ENCODE peak calls at places on chromosomes 11 and 22, in eight cellular contexts. Y, X, M, S, Q, W, N and P are unnamed samples.

GRCh38 chr11:77127969-77128691 is at the start of gene MYO7A:
- DNase-seq in Y (peak; percentile 90), X (no peak), M (no peak), S (no peak), Q (no peak), W (peak; percentile 33), N (no peak), P (peak; percentile 98)

GRCh38 chr22:27980424-27981148 is 61.5 kb upstream of the PITPNB start:
- DNase-seq in Y (no peak), X (no peak), M (no peak), S (no peak), Q (no peak), W (no peak), N (no peak), P (peak; percentile 13)

GRCh38 chr11:35934981-35935380 is 8.9 kb upstream of the LDLRAD3 start:
- DNase-seq in Y (no peak), X (no peak), M (no peak), S (no peak), Q (no peak), W (no peak), N (no peak), P (no peak)

GRCh38 chr11:3775761-3776406 is 21.5 kb downstream of the NUP98 start:
- DNase-seq in Y (no peak), X (no peak), M (peak; percentile 39), S (no peak), Q (no peak), W (no peak), N (no peak), P (no peak)

GRCh38 chr11:18229501-18229900 is 7.1 kb downstream of the SAA4 start:
- DNase-seq in Y (no peak), X (no peak), M (no peak), S (no peak), Q (no peak), W (no peak), N (no peak), P (no peak)

GRCh38 chr11:1755344-1756023 is 5.1 kb upstream of the IFITM10 start:
- DNase-seq in Y (peak; percentile 48), X (no peak), M (no peak), S (no peak), Q (no peak), W (no peak), N (no peak), P (no peak)

GRCh38 chr22:33746501-33746928 is 173.8 kb downstream of the LARGE1 start:
- DNase-seq in Y (no peak), X (no peak), M (no peak), S (no peak), Q (peak; percentile 29), W (no peak), N (no peak), P (no peak)

GRCh38 chr11:111541209-111542061 is 915 bp downstream of the LAYN start:
- DNase-seq in Y (peak; percentile 58), X (no peak), M (peak; percentile 66), S (no peak), Q (no peak), W (peak; percentile 40), N (peak; percentile 50), P (peak; percentile 36)

GRCh38 chr11:118789501-118790356 is 1.2 kb downstream of the DDX6 start:
- DNase-seq in Y (no peak), X (no peak), M (peak; percentile 34), S (no peak), Q (peak; percentile 12), W (peak; percentile 1), N (no peak), P (peak; percentile 36)

GRCh38 chr22:26573026-26573662 is 16.8 kb downstream of the TPST2 start:
- DNase-seq in Y (no peak), X (peak; percentile 89), M (peak; percentile 32), S (no peak), Q (no peak), W (no peak), N (no peak), P (peak; percentile 9)

GRCh38 chr11:69055598-69056516 is 7.1 kb downstream of the TPCN2 start:
- DNase-seq in Y (no peak), X (peak; percentile 85), M (no peak), S (no peak), Q (no peak), W (no peak), N (peak; percentile 27), P (no peak)

GRCh38 chr11:116517077-116517476 is 255.7 kb downstream of the BUD13 start:
- DNase-seq in Y (no peak), X (no peak), M (no peak), S (no peak), Q (no peak), W (no peak), N (no peak), P (no peak)

GRCh38 chr11:108559340-108559739 is 34.2 kb downstream of the EXPH5 start:
- DNase-seq in Y (no peak), X (no peak), M (peak; percentile 27), S (no peak), Q (no peak), W (no peak), N (no peak), P (no peak)

GRCh38 chr11:70331901-70332300 is 61.4 kb downstream of the PPFIA1 start:
- DNase-seq in Y (no peak), X (no peak), M (no peak), S (no peak), Q (no peak), W (no peak), N (no peak), P (no peak)

GRCh38 chr22:29871684-29872083 is 11.3 kb upstream of the MTMR3 start:
- DNase-seq in Y (no peak), X (no peak), M (no peak), S (peak; percentile 60), Q (no peak), W (no peak), N (no peak), P (no peak)

GRCh38 chr11:47349521-47350095 is 2.9 kb downstream of the MYBPC3 start:
- DNase-seq in Y (no peak), X (no peak), M (no peak), S (no peak), Q (no peak), W (no peak), N (no peak), P (no peak)

GRCh38 chr22:45537734-45538181 is 35.1 kb downstream of the FBLN1 start:
- DNase-seq in Y (no peak), X (no peak), M (peak; percentile 88), S (no peak), Q (no peak), W (peak; percentile 66), N (peak; percentile 93), P (no peak)

GRCh38 chr11:69909561-69910518 is 90.6 kb upstream of the FGF3 start:
- DNase-seq in Y (peak; percentile 69), X (peak; percentile 26), M (no peak), S (no peak), Q (no peak), W (no peak), N (no peak), P (peak; percentile 57)

GRCh38 chr11:113176971-113177370 is 137.4 kb upstream of the TTC12 start:
- DNase-seq in Y (no peak), X (no peak), M (peak; percentile 77), S (no peak), Q (no peak), W (peak; percentile 64), N (no peak), P (no peak)

GRCh38 chr11:113178671-113179070 is 135.7 kb upstream of the TTC12 start:
- DNase-seq in Y (no peak), X (no peak), M (no peak), S (no peak), Q (no peak), W (no peak), N (no peak), P (no peak)

GRCh38 chr11:113179181-113179701 is 135.1 kb upstream of the TTC12 start:
- DNase-seq in Y (no peak), X (no peak), M (no peak), S (no peak), Q (no peak), W (no peak), N (no peak), P (no peak)

GRCh38 chr11:113176561-113176960 is 137.8 kb upstream of the TTC12 start:
- DNase-seq in Y (no peak), X (no peak), M (peak; percentile 63), S (no peak), Q (no peak), W (no peak), N (no peak), P (no peak)

DNA sequence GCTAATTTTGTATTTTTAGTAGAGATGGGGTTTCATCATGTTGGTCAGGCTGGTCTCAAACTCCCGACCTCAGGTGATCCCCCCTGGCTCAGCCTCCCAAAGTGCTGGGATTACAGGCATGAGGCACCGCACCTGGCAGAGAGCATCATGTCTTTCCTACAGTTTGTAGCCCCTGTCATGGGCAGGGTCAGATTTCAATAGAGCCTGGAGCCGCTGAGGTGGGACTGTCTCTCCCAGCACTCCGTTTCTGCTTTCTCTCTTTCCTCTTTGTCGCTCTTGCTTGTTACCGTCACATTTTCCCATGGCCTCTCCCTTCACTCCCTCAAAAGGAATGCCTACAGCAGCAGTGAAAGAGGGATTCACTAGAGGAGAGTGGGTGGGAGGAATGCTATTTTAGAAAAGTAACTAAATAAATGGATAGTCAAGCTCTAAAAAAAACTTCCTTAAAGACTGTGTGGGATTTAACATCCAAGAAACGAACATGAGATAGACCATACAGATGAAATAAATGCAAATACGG is 136.7 kb upstream of the TTC12 start:
- DNase-seq in Y (no peak), X (no peak), M (no peak), S (no peak), Q (no peak), W (no peak), N (no peak), P (no peak)
- TF ChIP-seq CTCF in Y (no peak), X (no peak), M (no peak), S (no peak), Q (no peak), W (no peak), N (no peak), P (no peak)

GRCh38 chr11:396511-396947 is 2.5 kb downstream of the PKP3 start:
- DNase-seq in Y (no peak), X (no peak), M (peak; percentile 20), S (no peak), Q (peak; percentile 78), W (no peak), N (no peak), P (no peak)
- TF ChIP-seq CTCF in Y (no peak), X (no peak), M (peak; percentile 41), S (peak; percentile 25), Q (no peak), W (peak; percentile 58), N (no peak), P (peak; percentile 24)

DNA sequence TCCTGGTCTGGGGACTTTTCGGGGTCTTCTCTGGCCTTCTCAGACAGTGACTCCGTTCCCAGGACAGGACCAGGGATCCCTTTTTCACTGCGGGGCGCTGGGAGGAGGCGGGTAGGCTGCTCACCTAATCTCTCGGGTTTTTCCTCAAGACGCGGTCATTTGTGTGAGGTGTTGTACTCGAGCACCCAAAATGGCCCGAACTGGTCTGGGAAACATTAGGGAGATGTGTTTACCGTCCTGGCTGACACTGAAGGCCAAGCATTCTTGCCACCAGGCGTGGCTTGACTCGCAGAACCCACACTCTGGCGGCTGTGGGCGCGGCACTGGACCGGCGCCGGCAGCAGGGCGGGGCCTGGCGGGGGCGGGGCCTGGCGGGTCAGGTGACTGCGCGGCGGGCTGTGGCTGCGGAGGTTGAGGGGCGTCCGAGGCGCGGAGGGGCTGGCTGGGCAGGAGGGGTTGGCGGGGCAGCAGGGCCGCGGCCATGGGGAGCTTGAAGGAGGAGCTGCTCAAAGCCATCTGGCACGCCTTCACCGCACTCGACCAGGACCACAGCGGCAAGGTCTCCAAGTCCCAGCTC is at the start of gene SWAP70:
- DNase-seq in Y (peak; percentile 96), X (peak; percentile 79), M (peak; percentile 93), S (peak; percentile 94), Q (peak; percentile 91), W (peak; percentile 85), N (peak; percentile 92), P (peak; percentile 95)
- TF ChIP-seq CTCF in Y (peak; percentile 26), X (no peak), M (peak; percentile 75), S (peak; percentile 72), Q (no peak), W (peak; percentile 63), N (peak; percentile 54), P (peak; percentile 61)

GRCh38 chr11:6258571-6258998 is 1.1 kb upstream of the CCKBR start:
- DNase-seq in Y (no peak), X (no peak), M (no peak), S (no peak), Q (no peak), W (no peak), N (no peak), P (no peak)
- TF ChIP-seq CTCF in Y (no peak), X (no peak), M (no peak), S (no peak), Q (no peak), W (no peak), N (no peak), P (peak; percentile 20)